ENCODE peak calls at places on chromosomes 5 and 9, in seven cellular contexts. One of them, this sample, is unnamed.

GRCh38 chr5:164377746-164378145 is 872.3 kb downstream of the MAT2B start:
- DNase-seq in GM10248: no peak
- DNase-seq in GM13976: no peak
- DNase-seq in BJ: no peak
- DNase-seq in AG04450: no peak
- DNase-seq in GM23338: no peak
- DNase-seq in GM12865: no peak
- DNase-seq in this sample: no peak

GRCh38 chr5:102666164-102666951 is 88.7 kb upstream of the PAM start:
- DNase-seq in GM13976: no peak
- DNase-seq in BJ: no peak
- DNase-seq in GM23338: peak; percentile 41
- DNase-seq in AG04450: no peak
- DNase-seq in GM12865: no peak
- DNase-seq in GM10248: no peak
- DNase-seq in this sample: no peak

GRCh38 chr5:177427211-177427822 is 841 bp downstream of the GRK6 start:
- DNase-seq in AG04450: no peak
- DNase-seq in GM10248: no peak
- DNase-seq in GM23338: no peak
- DNase-seq in GM12865: no peak
- DNase-seq in BJ: no peak
- DNase-seq in GM13976: no peak
- DNase-seq in this sample: no peak

GRCh38 chr5:9898319-9898718 is 268.2 kb upstream of the TAS2R1 start:
- DNase-seq in GM23338: peak; percentile 66
- DNase-seq in BJ: no peak
- DNase-seq in AG04450: no peak
- DNase-seq in GM10248: no peak
- DNase-seq in GM12865: peak; percentile 46
- DNase-seq in GM13976: no peak
- DNase-seq in this sample: no peak

GRCh38 chr5:164422400-164422799 is 917.0 kb downstream of the MAT2B start:
- DNase-seq in AG04450: no peak
- DNase-seq in GM23338: peak; percentile 75
- DNase-seq in BJ: no peak
- DNase-seq in GM10248: no peak
- DNase-seq in GM13976: no peak
- DNase-seq in GM12865: peak; percentile 5
- DNase-seq in this sample: no peak

GRCh38 chr5:166493627-166494026 is 1797.8 kb upstream of the WWC1 start:
- DNase-seq in GM13976: no peak
- DNase-seq in GM12865: no peak
- DNase-seq in BJ: no peak
- DNase-seq in AG04450: no peak
- DNase-seq in GM23338: no peak
- DNase-seq in GM10248: no peak
- DNase-seq in this sample: no peak

GRCh38 chr5:31059889-31060288 is 133.6 kb upstream of the CDH6 start:
- DNase-seq in BJ: peak; percentile 15
- DNase-seq in GM10248: no peak
- DNase-seq in GM12865: no peak
- DNase-seq in GM13976: no peak
- DNase-seq in AG04450: no peak
- DNase-seq in GM23338: no peak
- DNase-seq in this sample: no peak

GRCh38 chr5:27171696-27172362 is 133.4 kb upstream of the CDH9 start:
- DNase-seq in GM12865: no peak
- DNase-seq in BJ: no peak
- DNase-seq in GM10248: no peak
- DNase-seq in GM13976: no peak
- DNase-seq in AG04450: no peak
- DNase-seq in GM23338: peak; percentile 12
- DNase-seq in this sample: no peak

GRCh38 chr5:142800776-142801494 is 30.8 kb downstream of the ARHGAP26 start:
- DNase-seq in GM10248: peak; percentile 33
- DNase-seq in GM13976: no peak
- DNase-seq in BJ: no peak
- DNase-seq in AG04450: no peak
- DNase-seq in GM12865: peak; percentile 65
- DNase-seq in GM23338: no peak
- DNase-seq in this sample: no peak

GRCh38 chr9:25845867-25846266 is 167.6 kb upstream of the TUSC1 start:
- DNase-seq in AG04450: no peak
- DNase-seq in GM23338: no peak
- DNase-seq in GM13976: no peak
- DNase-seq in GM10248: no peak
- DNase-seq in GM12865: no peak
- DNase-seq in BJ: no peak
- DNase-seq in this sample: no peak

GRCh38 chr5:2148312-2149195 is 265.8 kb upstream of the IRX4 start:
- DNase-seq in GM23338: no peak
- DNase-seq in AG04450: no peak
- DNase-seq in GM13976: no peak
- DNase-seq in GM10248: no peak
- DNase-seq in BJ: no peak
- DNase-seq in GM12865: no peak
- DNase-seq in this sample: no peak

GRCh38 chr5:66617223-66617861 is 21.1 kb downstream of the MAST4 start:
- DNase-seq in GM23338: no peak
- DNase-seq in BJ: no peak
- DNase-seq in GM10248: peak; percentile 21
- DNase-seq in GM13976: no peak
- DNase-seq in AG04450: no peak
- DNase-seq in GM12865: peak; percentile 18
- DNase-seq in this sample: no peak

GRCh38 chr9:13189362-13189761 is 90.1 kb downstream of the MPDZ start:
- DNase-seq in AG04450: no peak
- DNase-seq in GM10248: no peak
- DNase-seq in GM13976: no peak
- DNase-seq in BJ: no peak
- DNase-seq in GM12865: no peak
- DNase-seq in GM23338: no peak
- DNase-seq in this sample: no peak

GRCh38 chr5:159135896-159136531 is 36.3 kb upstream of the EBF1 start:
- DNase-seq in GM10248: no peak
- DNase-seq in GM23338: no peak
- DNase-seq in GM12865: no peak
- DNase-seq in BJ: no peak
- DNase-seq in AG04450: no peak
- DNase-seq in GM13976: no peak
- DNase-seq in this sample: no peak

DNA sequence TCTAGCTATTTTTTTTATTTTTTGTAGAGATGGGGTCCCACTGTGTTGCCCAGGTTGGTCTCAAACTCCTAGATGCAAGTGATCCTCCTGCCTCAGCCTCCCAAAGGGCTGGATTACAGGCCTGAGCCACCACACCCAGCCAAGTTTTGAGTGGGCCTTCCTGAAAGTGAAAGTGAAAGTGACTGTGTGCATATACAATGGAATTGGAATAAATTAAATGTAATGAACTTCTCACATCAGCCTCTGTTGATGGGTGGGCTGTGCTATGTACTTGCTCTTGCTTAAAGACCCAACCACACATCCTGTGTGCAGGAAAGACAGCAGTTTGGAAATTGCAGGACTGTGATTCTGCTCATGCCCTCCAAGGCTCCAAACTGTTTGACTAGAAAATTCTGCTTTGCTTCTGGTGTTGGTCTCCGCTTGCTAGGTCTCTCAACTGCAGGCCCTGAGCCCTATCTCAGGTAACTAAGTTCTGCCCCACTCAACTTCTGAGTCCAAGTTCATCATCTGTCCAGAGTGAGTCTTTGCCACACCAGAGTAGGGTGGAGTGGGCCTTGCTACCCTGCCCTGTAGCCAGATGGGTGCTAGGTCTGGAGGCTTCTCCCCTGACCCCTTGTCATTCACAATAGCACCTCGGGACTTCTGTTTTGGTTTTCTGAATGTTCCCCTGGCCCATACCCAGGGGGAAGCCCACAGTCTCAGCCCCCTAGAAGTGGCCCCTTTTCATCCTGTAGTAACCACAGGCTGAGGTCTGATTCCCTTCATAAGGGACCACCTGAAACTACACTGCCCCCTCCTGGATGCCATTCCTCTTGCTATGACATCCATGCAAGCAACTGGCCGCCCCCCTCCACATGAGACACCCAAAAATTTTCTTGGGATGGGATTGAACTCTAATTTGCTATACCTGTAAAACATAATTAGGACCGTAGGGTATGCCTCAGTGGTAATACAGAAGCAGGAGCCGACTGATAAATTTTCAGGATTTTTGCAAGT is 36.5 kb upstream of the RAD23B start:
- DNase-seq in AG04450: no peak
- DNase-seq in GM12865: peak; percentile 20
- DNase-seq in GM23338: peak; percentile 71
- DNase-seq in GM13976: no peak
- DNase-seq in GM10248: no peak
- DNase-seq in BJ: no peak
- DNase-seq in this sample: no peak
- TF ChIP-seq CTCF in AG04450: no peak
- TF ChIP-seq CTCF in GM12865: no peak
- TF ChIP-seq CTCF in GM23338: peak; percentile 74
- TF ChIP-seq CTCF in GM13976: no peak
- TF ChIP-seq CTCF in GM10248: no peak
- TF ChIP-seq CTCF in BJ: peak; percentile 5
- TF ChIP-seq CTCF in this sample: no peak

GRCh38 chr9:84667571-84668203 is 1.8 kb upstream of the NTRK2 start:
- DNase-seq in GM13976: peak; percentile 43
- DNase-seq in GM10248: peak; percentile 19
- DNase-seq in BJ: no peak
- DNase-seq in AG04450: no peak
- DNase-seq in GM23338: peak; percentile 56
- DNase-seq in GM12865: peak; percentile 26
- DNase-seq in this sample: no peak
- TF ChIP-seq CTCF in GM13976: no peak
- TF ChIP-seq CTCF in GM10248: peak; percentile 22
- TF ChIP-seq CTCF in BJ: peak; percentile 53
- TF ChIP-seq CTCF in AG04450: peak; percentile 30
- TF ChIP-seq CTCF in GM23338: peak; percentile 46
- TF ChIP-seq CTCF in GM12865: peak; percentile 33
- TF ChIP-seq CTCF in this sample: no peak

DNA sequence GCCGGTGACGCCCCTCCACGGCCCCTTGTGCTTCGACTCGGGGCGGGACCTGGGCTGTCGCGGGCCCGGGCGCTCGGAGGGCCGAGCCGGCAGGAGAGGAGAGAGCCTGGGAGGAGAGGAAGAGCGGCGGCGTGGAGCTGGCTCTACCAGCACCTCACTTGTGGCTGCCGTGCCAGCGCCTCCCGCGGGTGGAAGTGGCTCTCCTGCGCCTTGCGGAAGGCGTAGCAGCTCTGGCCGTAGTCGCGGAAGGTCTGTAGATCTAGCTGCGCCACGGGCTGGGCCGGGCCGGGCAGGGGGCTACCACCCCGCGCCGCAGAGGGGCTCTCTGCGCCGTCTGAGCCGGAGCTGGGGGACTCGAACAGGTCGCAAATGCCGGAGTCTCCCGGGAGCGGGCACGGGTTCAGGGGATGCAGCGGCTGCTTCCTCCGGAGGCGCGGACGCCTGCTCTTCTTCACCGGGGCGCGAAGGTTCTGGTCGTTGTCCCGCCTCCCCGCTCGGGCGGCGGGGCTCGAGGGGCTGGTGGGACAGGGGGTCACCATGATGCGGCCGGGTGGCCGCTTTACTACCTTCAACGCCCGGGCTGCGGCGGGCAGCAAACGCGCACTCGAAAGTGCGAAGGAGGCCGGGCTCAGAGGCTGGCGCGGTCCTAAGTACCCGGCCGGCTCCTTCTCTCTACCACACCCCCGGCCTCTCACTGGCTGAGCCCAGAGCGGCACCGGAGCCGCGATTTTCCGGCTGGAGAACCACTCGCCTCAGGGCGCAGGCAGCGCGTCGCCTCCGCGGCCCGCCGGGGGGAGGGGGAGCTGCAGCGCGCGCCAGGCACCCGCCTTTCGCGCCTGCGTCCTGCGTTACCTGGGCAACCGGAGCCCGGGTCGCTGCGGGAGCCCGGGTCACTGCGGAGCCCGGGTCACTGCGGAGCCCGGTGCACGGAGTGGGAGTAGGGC is at the start of gene CCNO:
- DNase-seq in AG04450: no peak
- DNase-seq in GM13976: peak; percentile 73
- DNase-seq in BJ: no peak
- DNase-seq in GM10248: peak; percentile 62
- DNase-seq in GM23338: peak; percentile 93
- DNase-seq in GM12865: peak; percentile 69
- DNase-seq in this sample: no peak
- TF ChIP-seq CTCF in AG04450: no peak
- TF ChIP-seq CTCF in GM13976: no peak
- TF ChIP-seq CTCF in BJ: no peak
- TF ChIP-seq CTCF in GM10248: no peak
- TF ChIP-seq CTCF in GM23338: no peak
- TF ChIP-seq CTCF in GM12865: no peak
- TF ChIP-seq CTCF in this sample: no peak

DNA sequence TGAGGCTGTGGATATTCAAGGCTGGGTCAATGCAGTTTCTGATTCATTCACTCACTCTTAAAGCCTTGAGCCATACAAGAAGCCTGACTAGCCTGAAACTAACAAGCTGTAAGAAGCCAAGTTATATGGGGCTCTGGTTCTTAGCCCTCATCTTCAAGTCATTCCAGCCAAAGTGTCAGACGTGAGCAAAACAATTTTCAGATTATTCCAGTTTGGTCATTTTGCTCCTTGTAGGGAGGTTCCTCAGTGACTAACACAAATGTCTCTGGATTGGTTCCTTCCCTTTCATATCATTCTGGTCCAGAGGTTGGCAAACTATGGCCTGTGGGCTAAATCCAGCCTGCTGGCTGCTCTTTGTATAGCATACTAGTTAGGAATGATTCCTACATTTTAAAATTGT is 12.5 kb upstream of the SHOC1 start:
- DNase-seq in GM10248: no peak
- DNase-seq in GM23338: no peak
- DNase-seq in BJ: no peak
- DNase-seq in AG04450: no peak
- DNase-seq in GM13976: no peak
- DNase-seq in GM12865: no peak
- DNase-seq in this sample: no peak
- TF ChIP-seq CTCF in GM10248: no peak
- TF ChIP-seq CTCF in GM23338: no peak
- TF ChIP-seq CTCF in BJ: no peak
- TF ChIP-seq CTCF in AG04450: no peak
- TF ChIP-seq CTCF in GM13976: no peak
- TF ChIP-seq CTCF in GM12865: no peak
- TF ChIP-seq CTCF in this sample: no peak

DNA sequence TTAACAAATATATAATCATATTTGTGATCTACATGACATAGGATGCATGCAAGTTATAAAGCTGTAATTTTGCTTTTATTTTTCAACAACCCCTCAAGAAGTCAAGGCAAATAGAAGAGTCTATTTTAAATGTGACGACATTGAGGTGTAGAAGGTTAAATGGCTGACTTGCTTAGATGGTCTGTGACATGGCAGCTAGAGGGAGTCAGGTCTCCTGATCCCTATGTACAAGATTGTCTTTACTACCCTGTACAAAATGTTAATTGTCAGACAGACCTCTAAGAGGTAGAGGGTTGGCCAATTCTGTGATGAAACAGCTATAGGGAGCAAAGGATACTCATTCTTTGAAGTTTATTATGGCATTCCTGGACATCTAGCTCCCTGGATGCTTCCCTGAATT is 380.9 kb upstream of the MEF2C start:
- DNase-seq in GM12865: peak; percentile 32
- DNase-seq in GM10248: no peak
- DNase-seq in AG04450: no peak
- DNase-seq in BJ: no peak
- DNase-seq in GM13976: no peak
- DNase-seq in GM23338: no peak
- DNase-seq in this sample: no peak
- TF ChIP-seq CTCF in GM12865: no peak
- TF ChIP-seq CTCF in GM10248: no peak
- TF ChIP-seq CTCF in AG04450: no peak
- TF ChIP-seq CTCF in BJ: no peak
- TF ChIP-seq CTCF in GM13976: no peak
- TF ChIP-seq CTCF in GM23338: peak; percentile 43
- TF ChIP-seq CTCF in this sample: no peak

GRCh38 chr9:110452227-110452801 is 114.7 kb upstream of the TXNDC8 start:
- DNase-seq in AG04450: no peak
- DNase-seq in GM13976: no peak
- DNase-seq in GM23338: peak; percentile 36
- DNase-seq in BJ: no peak
- DNase-seq in GM12865: peak; percentile 6
- DNase-seq in GM10248: no peak
- DNase-seq in this sample: no peak
- TF ChIP-seq CTCF in AG04450: peak; percentile 45
- TF ChIP-seq CTCF in GM13976: no peak
- TF ChIP-seq CTCF in GM23338: no peak
- TF ChIP-seq CTCF in BJ: peak; percentile 39
- TF ChIP-seq CTCF in GM12865: peak; percentile 13
- TF ChIP-seq CTCF in GM10248: peak; percentile 12
- TF ChIP-seq CTCF in this sample: no peak

This sample was measured in omental fat pad.